ENCODE peak calls at places on chromosome 6, in ten cellular contexts. H, T, E, W, R, K, G, X, S and P are unnamed samples.

GRCh38 chr6:146915671-146916127 is 288.5 kb upstream of the STXBP5 start:
- DNase-seq in S (peak; percentile 63), W (peak; percentile 55), H (no peak), E (no peak), X (no peak), R (peak; percentile 47), G (no peak), T (peak; percentile 16), K (peak; percentile 64), P (no peak)

GRCh38 chr6:35240838-35241801 is 18.4 kb upstream of the ZNF76 start:
- DNase-seq in G (peak; percentile 51), W (peak; percentile 37), R (no peak), T (peak; percentile 48), X (no peak), K (peak; percentile 69), H (peak; percentile 83), E (peak; percentile 89), S (peak; percentile 80), P (peak; percentile 74)

GRCh38 chr6:81515562-81516453 is 236.7 kb downstream of the TENT5A start:
- DNase-seq in W (no peak), T (no peak), X (no peak), H (no peak), E (no peak), K (peak; percentile 2), G (no peak), S (no peak), R (no peak), P (no peak)

GRCh38 chr6:99096186-99096585 is 148.4 kb upstream of the FBXL4 start:
- DNase-seq in K (no peak), H (no peak), E (no peak), X (no peak), G (no peak), W (no peak), S (no peak), R (no peak), T (no peak), P (no peak)

GRCh38 chr6:30882764-30883475 is 1.4 kb upstream of the DDR1 start:
- DNase-seq in G (peak; percentile 50), H (peak; percentile 34), S (peak; percentile 59), W (no peak), E (peak; percentile 83), K (no peak), T (peak; percentile 21), R (no peak), X (peak; percentile 50), P (peak; percentile 83)

GRCh38 chr6:30988209-30988825 is 4.8 kb downstream of the MUC21 start:
- DNase-seq in S (peak; percentile 74), W (no peak), H (no peak), X (no peak), E (no peak), K (no peak), R (no peak), G (no peak), T (no peak), P (peak; percentile 84)

GRCh38 chr6:128807577-128807976 is 75.4 kb upstream of the LAMA2 start:
- DNase-seq in K (peak; percentile 81), G (no peak), S (no peak), H (peak; percentile 42), T (peak; percentile 21), X (no peak), R (peak; percentile 26), E (no peak), W (peak; percentile 46), P (peak; percentile 4)

GRCh38 chr6:156782691-156783320 is 5.6 kb downstream of the ARID1B start:
- DNase-seq in G (no peak), W (peak; percentile 32), T (no peak), E (no peak), X (no peak), S (no peak), R (no peak), H (no peak), K (no peak), P (no peak)

GRCh38 chr6:140316966-140317365 is 942.5 kb upstream of the CITED2 start:
- DNase-seq in X (no peak), E (no peak), R (no peak), G (no peak), S (no peak), W (no peak), K (no peak), T (no peak), H (no peak), P (no peak)

GRCh38 chr6:138970856-138971425 is 17.1 kb downstream of the REPS1 start:
- DNase-seq in K (peak; percentile 93), G (peak; percentile 41), S (no peak), R (peak; percentile 96), W (peak; percentile 92), E (no peak), H (no peak), X (no peak), T (peak; percentile 37), P (no peak)

GRCh38 chr6:81023007-81023582 is 729.4 kb downstream of the TENT5A start:
- DNase-seq in E (no peak), H (peak; percentile 3), X (no peak), K (peak; percentile 7), T (peak; percentile 1), S (peak; percentile 0), W (no peak), R (no peak), G (no peak), P (no peak)

GRCh38 chr6:19342616-19343015 is 494.6 kb upstream of the ID4 start:
- DNase-seq in S (no peak), T (no peak), W (no peak), R (peak; percentile 11), G (no peak), H (no peak), E (no peak), K (peak; percentile 52), X (no peak), P (no peak)

GRCh38 chr6:6820688-6821238 is 232.2 kb downstream of the LY86 start:
- DNase-seq in R (no peak), W (no peak), X (no peak), G (no peak), S (no peak), T (no peak), H (no peak), E (no peak), K (no peak), P (no peak)

GRCh38 chr6:153108320-153108719 is 22.8 kb downstream of the RGS17 start:
- DNase-seq in H (no peak), S (no peak), X (no peak), W (no peak), K (peak; percentile 50), R (no peak), G (no peak), T (no peak), E (no peak), P (peak; percentile 12)

GRCh38 chr6:6583836-6584235 is 4.7 kb upstream of the LY86 start:
- DNase-seq in H (no peak), R (no peak), S (no peak), E (no peak), X (peak; percentile 81), G (no peak), W (no peak), T (peak; percentile 26), K (no peak), P (no peak)

GRCh38 chr6:121522265-121522664 is 86.8 kb downstream of the GJA1 start:
- DNase-seq in W (peak; percentile 92), X (no peak), G (peak; percentile 80), T (peak; percentile 77), E (no peak), R (peak; percentile 97), H (no peak), S (no peak), K (peak; percentile 96), P (no peak)

GRCh38 chr6:19515939-19516338 is 321.2 kb upstream of the ID4 start:
- DNase-seq in H (no peak), S (no peak), G (no peak), W (no peak), K (no peak), X (no peak), T (no peak), E (no peak), R (no peak), P (no peak)

GRCh38 chr6:152695317-152696043 is 2.2 kb upstream of the MYCT1 start:
- DNase-seq in E (no peak), G (no peak), K (peak; percentile 47), W (no peak), T (no peak), H (no peak), R (no peak), S (no peak), X (no peak), P (no peak)

GRCh38 chr6:148959008-148959407 is 212.2 kb downstream of the UST start:
- DNase-seq in T (no peak), H (no peak), K (no peak), E (no peak), R (no peak), G (no peak), S (no peak), X (no peak), W (no peak), P (no peak)
- TF ChIP-seq CTCF in T (no peak), H (no peak), K (no peak), E (no peak), R (no peak), G (no peak), S (no peak), X (no peak), W (peak; percentile 26), P (no peak)

GRCh38 chr6:3776881-3777507 is 25.5 kb upstream of the PXDC1 start:
- DNase-seq in T (peak; percentile 21), R (no peak), W (no peak), K (no peak), H (peak; percentile 14), E (no peak), G (no peak), S (no peak), X (no peak), P (peak; percentile 28)
- TF ChIP-seq CTCF in T (no peak), R (no peak), W (no peak), K (no peak), H (no peak), E (no peak), G (no peak), S (peak; percentile 18), X (peak; percentile 23), P (no peak)

GRCh38 chr6:24524801-24525200 is 30.0 kb downstream of the ALDH5A1 start:
- DNase-seq in T (peak; percentile 58), R (peak; percentile 30), E (no peak), H (peak; percentile 58), X (peak; percentile 41), K (peak; percentile 87), W (peak; percentile 57), S (peak; percentile 57), G (no peak), P (no peak)
- TF ChIP-seq CTCF in T (peak; percentile 44), R (peak; percentile 49), E (peak; percentile 26), H (peak; percentile 56), X (peak; percentile 64), K (peak; percentile 85), W (peak; percentile 79), S (peak; percentile 60), G (peak; percentile 15), P (peak; percentile 70)

GRCh38 chr6:56613247-56613851 is 29.3 kb downstream of the DST start:
- DNase-seq in G (no peak), R (no peak), E (no peak), S (no peak), H (no peak), X (no peak), W (no peak), T (no peak), K (no peak), P (no peak)

GRCh38 chr6:56616967-56617366 is 25.7 kb downstream of the DST start:
- DNase-seq in G (no peak), S (no peak), T (no peak), E (no peak), K (no peak), H (no peak), W (no peak), R (no peak), X (no peak), P (no peak)

GRCh38 chr6:56620229-56620868 is 22.3 kb downstream of the DST start:
- DNase-seq in S (no peak), X (no peak), T (no peak), W (no peak), H (no peak), E (no peak), G (no peak), K (no peak), R (no peak), P (no peak)

GRCh38 chr6:56618050-56618449 is 24.6 kb downstream of the DST start:
- DNase-seq in W (no peak), K (no peak), X (no peak), H (no peak), G (no peak), E (no peak), T (no peak), R (no peak), S (peak; percentile 8), P (no peak)
- TF ChIP-seq CTCF in W (peak; percentile 65), K (peak; percentile 36), X (peak; percentile 28), H (no peak), G (no peak), E (no peak), T (no peak), R (peak; percentile 21), S (peak; percentile 35), P (no peak)